ENCODE peak calls at places on chromosomes 5 and 9, in seven cellular contexts. One of them, this sample, is unnamed.

GRCh38 chr5:142655339-142656267 is 30.3 kb downstream of the FGF1 start:
- DNase-seq in stomach: peak; percentile 83
- DNase-seq in HCT116: peak; percentile 33
- DNase-seq in NB4: peak; percentile 74
- DNase-seq in upper lobe of left lung: peak; percentile 95
- DNase-seq in IMR-90: peak; percentile 74
- DNase-seq in esophagus squamous epithelium: no peak
- DNase-seq in this sample: peak; percentile 55

GRCh38 chr9:137429546-137429890 is 6.3 kb downstream of the NOXA1 start:
- DNase-seq in stomach: no peak
- DNase-seq in HCT116: no peak
- DNase-seq in NB4: no peak
- DNase-seq in upper lobe of left lung: peak; percentile 56
- DNase-seq in IMR-90: no peak
- DNase-seq in esophagus squamous epithelium: no peak
- DNase-seq in this sample: no peak

GRCh38 chr9:71791875-71792274 is 23.6 kb upstream of the CEMIP2 start:
- DNase-seq in stomach: no peak
- DNase-seq in HCT116: no peak
- DNase-seq in NB4: no peak
- DNase-seq in upper lobe of left lung: no peak
- DNase-seq in IMR-90: peak; percentile 30
- DNase-seq in esophagus squamous epithelium: no peak
- DNase-seq in this sample: no peak

GRCh38 chr5:14105717-14106435 is 37.3 kb upstream of the TRIO start:
- DNase-seq in stomach: no peak
- DNase-seq in HCT116: peak; percentile 67
- DNase-seq in NB4: no peak
- DNase-seq in upper lobe of left lung: no peak
- DNase-seq in IMR-90: peak; percentile 95
- DNase-seq in esophagus squamous epithelium: no peak
- DNase-seq in this sample: no peak

GRCh38 chr5:114221807-114222206 is 140.1 kb upstream of the KCNN2 start:
- DNase-seq in stomach: no peak
- DNase-seq in HCT116: no peak
- DNase-seq in NB4: no peak
- DNase-seq in upper lobe of left lung: no peak
- DNase-seq in IMR-90: peak; percentile 50
- DNase-seq in esophagus squamous epithelium: no peak
- DNase-seq in this sample: no peak

GRCh38 chr9:126327016-126327749 is 554 bp downstream of the MVB12B start:
- DNase-seq in stomach: no peak
- DNase-seq in HCT116: no peak
- DNase-seq in NB4: no peak
- DNase-seq in upper lobe of left lung: no peak
- DNase-seq in IMR-90: no peak
- DNase-seq in esophagus squamous epithelium: no peak
- DNase-seq in this sample: peak; percentile 43

GRCh38 chr5:66710557-66710956 is 114.4 kb downstream of the MAST4 start:
- DNase-seq in stomach: no peak
- DNase-seq in HCT116: no peak
- DNase-seq in NB4: no peak
- DNase-seq in upper lobe of left lung: no peak
- DNase-seq in IMR-90: peak; percentile 4
- DNase-seq in esophagus squamous epithelium: no peak
- DNase-seq in this sample: no peak

GRCh38 chr9:106893088-106893487 is 30.1 kb downstream of the ZNF462 start:
- DNase-seq in stomach: no peak
- DNase-seq in HCT116: peak; percentile 47
- DNase-seq in NB4: peak; percentile 22
- DNase-seq in upper lobe of left lung: no peak
- DNase-seq in IMR-90: peak; percentile 74
- DNase-seq in esophagus squamous epithelium: no peak
- DNase-seq in this sample: no peak

GRCh38 chr9:124042168-124042775 is 30.7 kb downstream of the LHX2 start:
- DNase-seq in stomach: no peak
- DNase-seq in HCT116: no peak
- DNase-seq in NB4: no peak
- DNase-seq in upper lobe of left lung: peak; percentile 73
- DNase-seq in IMR-90: no peak
- DNase-seq in esophagus squamous epithelium: no peak
- DNase-seq in this sample: no peak

GRCh38 chr5:112248643-112249042 is 170.4 kb downstream of the EPB41L4A start:
- DNase-seq in stomach: no peak
- DNase-seq in HCT116: no peak
- DNase-seq in NB4: no peak
- DNase-seq in upper lobe of left lung: no peak
- DNase-seq in IMR-90: no peak
- DNase-seq in esophagus squamous epithelium: no peak
- DNase-seq in this sample: no peak

DNA sequence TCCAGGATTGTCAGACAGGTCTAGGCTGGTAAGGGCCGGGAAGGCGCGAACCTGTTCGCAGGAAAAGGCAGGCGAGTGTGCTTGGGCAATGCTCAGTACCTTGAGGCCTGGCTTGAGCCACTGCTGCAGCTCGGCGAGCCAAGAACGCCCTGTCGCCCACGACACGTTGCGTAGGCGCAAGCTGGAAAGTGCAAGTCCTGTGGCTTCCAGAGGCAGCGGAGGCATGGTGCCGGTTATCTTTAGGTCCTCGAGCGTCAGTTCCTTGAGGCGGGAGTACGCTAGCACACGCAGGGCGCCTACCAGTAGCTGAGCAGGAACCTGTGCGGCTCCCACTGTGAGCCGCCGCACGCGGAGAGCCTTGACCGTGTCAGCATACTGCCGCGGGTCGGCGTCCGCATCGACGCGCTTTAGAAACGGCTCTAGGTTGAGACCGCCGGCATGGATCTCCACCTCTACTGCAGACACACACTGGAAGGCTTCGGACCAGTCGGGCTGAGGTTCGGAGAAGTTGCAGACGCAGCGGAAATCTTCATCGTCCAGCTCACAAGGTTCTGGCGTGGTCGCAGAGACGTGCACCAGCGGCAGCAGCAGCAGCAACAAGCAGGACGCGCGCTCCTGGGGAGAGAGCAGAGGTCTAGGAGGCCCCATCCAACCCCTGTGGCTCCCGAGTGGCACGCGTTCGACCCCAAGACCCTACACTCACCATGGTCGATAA is 452 bp downstream of the CD14 start:
- DNase-seq in stomach: peak; percentile 58
- DNase-seq in HCT116: no peak
- DNase-seq in NB4: no peak
- DNase-seq in upper lobe of left lung: peak; percentile 90
- DNase-seq in IMR-90: peak; percentile 54
- DNase-seq in esophagus squamous epithelium: no peak
- DNase-seq in this sample: peak; percentile 73
- TF ChIP-seq POLR2A in stomach: no peak
- TF ChIP-seq POLR2A in HCT116: no peak
- TF ChIP-seq POLR2A in NB4: no peak
- TF ChIP-seq POLR2A in upper lobe of left lung: peak; percentile 1
- TF ChIP-seq POLR2A in IMR-90: no peak
- TF ChIP-seq POLR2A in esophagus squamous epithelium: no peak
- TF ChIP-seq POLR2A in this sample: no peak

GRCh38 chr5:60945760-60946253 is 802 bp downstream of the NDUFAF2 start:
- DNase-seq in stomach: peak; percentile 34
- DNase-seq in HCT116: no peak
- DNase-seq in NB4: peak; percentile 61
- DNase-seq in upper lobe of left lung: peak; percentile 74
- DNase-seq in IMR-90: peak; percentile 37
- DNase-seq in esophagus squamous epithelium: no peak
- DNase-seq in this sample: peak; percentile 46
- TF ChIP-seq POLR2A in stomach: no peak
- TF ChIP-seq POLR2A in HCT116: no peak
- TF ChIP-seq POLR2A in NB4: no peak
- TF ChIP-seq POLR2A in upper lobe of left lung: no peak
- TF ChIP-seq POLR2A in IMR-90: no peak
- TF ChIP-seq POLR2A in esophagus squamous epithelium: no peak
- TF ChIP-seq POLR2A in this sample: no peak

GRCh38 chr5:6714221-6715041 is 1.2 kb downstream of the TENT4A start:
- DNase-seq in stomach: no peak
- DNase-seq in HCT116: no peak
- DNase-seq in NB4: peak; percentile 57
- DNase-seq in upper lobe of left lung: peak; percentile 91
- DNase-seq in IMR-90: no peak
- DNase-seq in esophagus squamous epithelium: no peak
- DNase-seq in this sample: peak; percentile 59

GRCh38 chr5:6712582-6713273 is 504 bp upstream of the TENT4A start:
- DNase-seq in stomach: peak; percentile 98
- DNase-seq in HCT116: peak; percentile 89
- DNase-seq in NB4: peak; percentile 97
- DNase-seq in upper lobe of left lung: no peak
- DNase-seq in IMR-90: peak; percentile 94
- DNase-seq in esophagus squamous epithelium: no peak
- DNase-seq in this sample: peak; percentile 98

GRCh38 chr5:6712136-6712581 is 1.1 kb upstream of the TENT4A start:
- DNase-seq in stomach: peak; percentile 50
- DNase-seq in HCT116: no peak
- DNase-seq in NB4: peak; percentile 78
- DNase-seq in upper lobe of left lung: peak; percentile 92
- DNase-seq in IMR-90: peak; percentile 73
- DNase-seq in esophagus squamous epithelium: peak; percentile 29
- DNase-seq in this sample: peak; percentile 53

GRCh38 chr5:6715271-6715670 is 2.0 kb downstream of the TENT4A start:
- DNase-seq in stomach: no peak
- DNase-seq in HCT116: no peak
- DNase-seq in NB4: no peak
- DNase-seq in upper lobe of left lung: no peak
- DNase-seq in IMR-90: no peak
- DNase-seq in esophagus squamous epithelium: no peak
- DNase-seq in this sample: no peak

GRCh38 chr5:6713274-6714181 is at the start of gene TENT4A:
- DNase-seq in stomach: no peak
- DNase-seq in HCT116: no peak
- DNase-seq in NB4: peak; percentile 33
- DNase-seq in upper lobe of left lung: peak; percentile 99
- DNase-seq in IMR-90: no peak
- DNase-seq in esophagus squamous epithelium: peak; percentile 81
- DNase-seq in this sample: no peak
- TF ChIP-seq POLR2A in stomach: no peak
- TF ChIP-seq POLR2A in HCT116: no peak
- TF ChIP-seq POLR2A in NB4: no peak
- TF ChIP-seq POLR2A in upper lobe of left lung: no peak
- TF ChIP-seq POLR2A in IMR-90: no peak
- TF ChIP-seq POLR2A in esophagus squamous epithelium: no peak
- TF ChIP-seq POLR2A in this sample: no peak

DNA sequence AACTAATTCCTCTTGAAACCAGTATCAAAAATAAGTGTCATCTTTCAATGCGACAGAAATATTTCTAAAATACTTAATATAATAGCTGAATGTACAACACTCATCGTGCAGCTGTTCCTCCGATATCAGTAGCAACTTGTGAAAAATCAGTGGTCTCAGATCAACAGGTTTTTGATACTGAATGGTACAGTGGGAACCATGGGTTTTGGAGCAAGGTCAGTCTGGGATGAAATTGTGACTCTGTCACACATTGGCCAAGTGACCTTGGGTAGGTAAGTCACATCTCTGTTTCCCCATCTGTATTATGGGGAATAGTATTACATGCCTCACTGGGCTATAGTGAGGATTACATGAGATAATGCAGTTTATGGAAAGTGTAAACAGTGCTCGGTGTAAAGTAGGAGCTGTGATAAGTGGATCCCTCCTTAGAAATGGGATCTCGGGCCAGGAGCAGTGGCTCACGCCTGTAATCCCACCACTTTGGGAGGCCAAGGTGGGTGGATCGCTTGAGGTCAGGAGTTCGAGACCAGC is 17.3 kb downstream of the EXOSC2 start:
- DNase-seq in stomach: no peak
- DNase-seq in HCT116: no peak
- DNase-seq in NB4: no peak
- DNase-seq in upper lobe of left lung: no peak
- DNase-seq in IMR-90: no peak
- DNase-seq in esophagus squamous epithelium: no peak
- DNase-seq in this sample: peak; percentile 33
- TF ChIP-seq POLR2A in stomach: no peak
- TF ChIP-seq POLR2A in HCT116: no peak
- TF ChIP-seq POLR2A in NB4: no peak
- TF ChIP-seq POLR2A in upper lobe of left lung: no peak
- TF ChIP-seq POLR2A in IMR-90: no peak
- TF ChIP-seq POLR2A in esophagus squamous epithelium: no peak
- TF ChIP-seq POLR2A in this sample: no peak

This sample was measured in Peyer's patch.